ENCODE peak calls at places on chromosomes 13 and 19, in four cellular contexts. R, T, P and Z are unnamed samples.

GRCh38 chr13:114096031-114096485 is 36.4 kb downstream of the RASA3 start:
- DNase-seq in R (no peak), T (peak), P (no peak), Z (no peak)

GRCh38 chr13:106471957-106472543 is 63.4 kb downstream of the EFNB2 start:
- DNase-seq in R (peak), T (no peak), P (no peak), Z (no peak)

GRCh38 chr19:44925114-44925891 is 10.9 kb downstream of the APOC1 start:
- DNase-seq in R (peak), T (no peak), P (no peak), Z (peak)

GRCh38 chr13:98384739-98385138 is 192.2 kb downstream of the STK24 start:
- DNase-seq in R (no peak), T (no peak), P (peak), Z (no peak)

GRCh38 chr19:2171349-2172145 is 7.8 kb downstream of the DOT1L start:
- DNase-seq in R (peak), T (peak), P (no peak), Z (no peak)

GRCh38 chr19:39795001-39795400 is 16.3 kb downstream of the LEUTX start:
- DNase-seq in R (no peak), T (no peak), P (no peak), Z (no peak)

GRCh38 chr19:2533686-2534085 is 57.8 kb downstream of the GADD45B start:
- DNase-seq in R (no peak), T (no peak), P (no peak), Z (no peak)

GRCh38 chr19:58317481-58318072 is 9.2 kb upstream of the ZSCAN22 start:
- DNase-seq in R (no peak), T (no peak), P (no peak), Z (no peak)

GRCh38 chr13:51772781-51773180 is 31.2 kb downstream of the DHRS12 start:
- DNase-seq in R (no peak), T (no peak), P (no peak), Z (no peak)

GRCh38 chr19:1513492-1514294 is 874 bp upstream of the ADAMTSL5 start:
- DNase-seq in R (peak), T (peak), P (no peak), Z (no peak)